ENCODE peak calls at places on chromosomes 1 and 21, in seven cellular contexts. U is CD8-positive, alpha-beta T cell; I is endodermal cell; E is coronary artery; C is AG09319; G is fibroblast of mammary gland; R is RWPE1. X is an unnamed sample.

GRCh38 chr1:169105087-169105433 is 1.4 kb upstream of the ATP1B1 start:
- DNase-seq in C (no peak), U (no peak), I (no peak), R (no peak), G (no peak), E (no peak), X (no peak)

GRCh38 chr21:41766883-41767605 is at the start of gene RIPK4:
- DNase-seq in E (no peak), I (peak; percentile 97), G (no peak), U (peak; percentile 35), R (peak; percentile 90), C (no peak), X (peak; percentile 16)

GRCh38 chr1:29633271-29633615 is 396.9 kb downstream of the PTPRU start:
- DNase-seq in U (no peak), G (no peak), R (no peak), I (peak; percentile 26), C (no peak), E (peak; percentile 58), X (no peak)

GRCh38 chr1:49187054-49187453 is 410.4 kb upstream of the BEND5 start:
- DNase-seq in E (no peak), I (no peak), G (no peak), R (no peak), U (no peak), C (no peak), X (no peak)

GRCh38 chr1:37001697-37002096 is 32.6 kb downstream of the GRIK3 start:
- DNase-seq in R (no peak), E (no peak), U (no peak), G (no peak), C (no peak), I (peak; percentile 64), X (no peak)

GRCh38 chr1:209456878-209457277 is 126.6 kb upstream of the CAMK1G start:
- DNase-seq in U (no peak), G (peak; percentile 22), R (no peak), C (no peak), E (no peak), I (no peak), X (no peak)

GRCh38 chr21:32413697-32414578 is 1.4 kb downstream of the EVA1C start:
- DNase-seq in R (no peak), I (no peak), G (peak; percentile 55), C (no peak), U (no peak), E (no peak), X (no peak)

GRCh38 chr1:91513160-91513559 is 12.5 kb downstream of the CDC7 start:
- DNase-seq in U (no peak), R (no peak), I (no peak), E (no peak), G (peak; percentile 58), C (no peak), X (peak; percentile 18)

GRCh38 chr1:209607102-209607794 is 23.7 kb downstream of the CAMK1G start:
- DNase-seq in C (no peak), E (no peak), R (peak; percentile 70), G (peak; percentile 43), I (no peak), U (no peak), X (peak; percentile 53)

GRCh38 chr1:115507256-115507589 is 134.5 kb upstream of the VANGL1 start:
- DNase-seq in R (peak; percentile 30), G (peak; percentile 69), U (no peak), E (no peak), C (peak; percentile 23), I (peak; percentile 78), X (peak; percentile 35)

GRCh38 chr1:158329807-158330206 is 1.5 kb downstream of the CD1B start:
- DNase-seq in E (no peak), C (no peak), R (no peak), I (peak; percentile 47), G (no peak), U (no peak), X (no peak)

GRCh38 chr1:22826630-22827580 is 116.3 kb downstream of the EPHB2 start:
- DNase-seq in U (no peak), R (peak; percentile 78), G (peak; percentile 20), E (no peak), C (no peak), I (peak; percentile 71), X (no peak)

GRCh38 chr1:94095112-94095637 is 25.8 kb downstream of the ABCA4 start:
- DNase-seq in C (peak; percentile 69), U (no peak), G (peak; percentile 89), R (no peak), I (peak; percentile 65), E (peak; percentile 88), X (peak; percentile 21)

GRCh38 chr1:59596956-59597355 is 217.8 kb upstream of the HOOK1 start:
- DNase-seq in R (peak; percentile 50), I (no peak), C (no peak), G (no peak), U (no peak), E (no peak), X (no peak)

GRCh38 chr21:44709426-44710293 is 1.7 kb downstream of the TSPEAR start:
- DNase-seq in R (peak; percentile 72), G (no peak), U (no peak), I (peak; percentile 56), C (no peak), E (peak; percentile 52), X (no peak)

GRCh38 chr1:21574464-21575151 is 65.4 kb downstream of the ALPL start:
- DNase-seq in R (no peak), G (peak; percentile 77), I (peak; percentile 92), C (no peak), E (no peak), U (no peak), X (no peak)

GRCh38 chr1:110533230-110533629 is 14.3 kb upstream of the KCNA10 start:
- DNase-seq in I (no peak), E (no peak), G (no peak), R (no peak), U (no peak), C (no peak), X (no peak)

GRCh38 chr1:156490401-156491032 is 10.1 kb downstream of the MEF2D start:
- DNase-seq in U (no peak), E (no peak), G (peak; percentile 52), R (peak; percentile 54), C (no peak), I (peak; percentile 78), X (no peak)

DNA sequence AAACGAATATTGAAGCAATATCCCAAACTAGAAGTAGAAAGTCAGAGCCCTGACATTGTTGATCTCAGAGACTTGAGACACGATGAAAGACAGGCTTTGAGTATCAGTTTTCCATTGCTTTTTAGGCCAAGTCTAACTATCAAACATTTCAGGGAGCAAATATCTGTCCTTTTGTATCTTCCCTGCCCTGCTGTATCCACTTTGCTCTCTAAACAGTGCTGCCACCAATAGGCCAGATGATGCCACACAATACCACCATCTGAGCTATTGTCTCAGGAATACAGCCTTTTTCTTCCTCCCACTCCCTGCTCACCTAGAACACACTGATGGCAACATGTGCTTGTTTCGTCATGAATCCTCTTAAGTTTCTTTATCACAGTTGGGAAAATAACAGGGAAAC is 62.6 kb upstream of the SPAG17 start:
- DNase-seq in I (peak; percentile 61), E (no peak), R (peak; percentile 18), U (no peak), C (no peak), G (peak; percentile 23), X (peak; percentile 9)
- TF ChIP-seq CTCF in I (peak; percentile 73), E (no peak), R (no peak), U (no peak), C (peak; percentile 46), G (peak; percentile 57), X (peak; percentile 63)

DNA sequence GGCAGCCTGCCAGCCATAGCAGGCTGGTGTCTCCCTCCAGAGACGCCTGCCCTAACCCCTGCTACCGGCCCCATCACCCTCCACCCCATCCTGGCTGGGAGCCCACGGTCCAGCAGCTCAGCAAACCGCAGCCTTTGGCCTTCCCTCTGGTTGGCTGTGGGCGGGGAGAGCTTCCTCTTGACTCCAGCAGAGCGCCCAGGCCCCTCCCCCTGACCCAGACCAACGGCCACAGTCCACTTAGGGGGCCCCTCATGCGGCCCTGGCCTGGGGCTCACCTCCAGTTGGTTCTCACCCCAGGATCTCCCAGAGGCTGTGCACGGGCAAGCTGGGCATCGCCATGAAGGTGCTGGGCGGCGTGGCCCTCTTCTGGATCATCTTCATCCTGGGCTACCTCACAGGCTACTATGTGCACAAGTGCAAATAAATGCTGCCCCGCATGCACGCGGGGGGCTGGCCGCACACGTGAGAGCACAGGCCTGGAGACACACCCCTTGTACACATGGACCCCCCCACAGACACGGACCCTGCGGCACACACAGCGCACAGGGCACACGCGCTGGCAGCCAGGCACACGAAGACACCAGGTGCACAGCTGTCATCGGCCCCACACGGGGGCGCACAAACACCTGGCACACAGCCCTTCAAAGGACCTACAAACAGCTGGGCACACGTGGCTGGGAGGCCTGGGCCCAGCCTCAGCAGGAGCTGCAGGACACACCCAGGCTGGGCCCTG is 3.1 kb downstream of the SMIM1 start:
- DNase-seq in E (no peak), U (peak; percentile 44), G (peak; percentile 55), C (peak; percentile 10), I (peak; percentile 85), R (peak; percentile 51), X (no peak)
- TF ChIP-seq CTCF in E (no peak), U (peak; percentile 50), G (no peak), C (no peak), I (peak; percentile 74), R (peak; percentile 50), X (peak; percentile 49)

DNA sequence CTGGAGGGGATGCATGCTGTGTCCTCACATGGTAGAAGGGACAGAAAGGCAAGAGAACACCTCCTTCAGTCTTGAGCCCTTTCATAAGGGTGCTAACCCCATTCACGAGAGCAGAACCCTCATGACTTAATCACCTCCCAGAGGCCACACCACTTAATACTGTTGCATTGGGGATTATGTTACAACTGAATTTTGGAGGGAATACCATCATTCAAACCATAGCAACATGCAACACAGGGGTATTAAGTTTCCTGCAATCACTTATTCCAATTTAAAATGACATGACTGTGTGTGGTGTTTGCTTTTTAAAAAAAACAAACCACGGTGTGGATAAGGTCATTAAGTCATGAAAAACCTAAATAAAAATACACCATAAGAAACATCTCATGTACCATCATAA is 3.1 kb upstream of the LIN9 start:
- DNase-seq in C (no peak), G (no peak), I (no peak), U (no peak), E (no peak), R (no peak), X (no peak)
- TF ChIP-seq CTCF in C (no peak), G (no peak), I (no peak), U (no peak), E (no peak), R (no peak), X (no peak)

DNA sequence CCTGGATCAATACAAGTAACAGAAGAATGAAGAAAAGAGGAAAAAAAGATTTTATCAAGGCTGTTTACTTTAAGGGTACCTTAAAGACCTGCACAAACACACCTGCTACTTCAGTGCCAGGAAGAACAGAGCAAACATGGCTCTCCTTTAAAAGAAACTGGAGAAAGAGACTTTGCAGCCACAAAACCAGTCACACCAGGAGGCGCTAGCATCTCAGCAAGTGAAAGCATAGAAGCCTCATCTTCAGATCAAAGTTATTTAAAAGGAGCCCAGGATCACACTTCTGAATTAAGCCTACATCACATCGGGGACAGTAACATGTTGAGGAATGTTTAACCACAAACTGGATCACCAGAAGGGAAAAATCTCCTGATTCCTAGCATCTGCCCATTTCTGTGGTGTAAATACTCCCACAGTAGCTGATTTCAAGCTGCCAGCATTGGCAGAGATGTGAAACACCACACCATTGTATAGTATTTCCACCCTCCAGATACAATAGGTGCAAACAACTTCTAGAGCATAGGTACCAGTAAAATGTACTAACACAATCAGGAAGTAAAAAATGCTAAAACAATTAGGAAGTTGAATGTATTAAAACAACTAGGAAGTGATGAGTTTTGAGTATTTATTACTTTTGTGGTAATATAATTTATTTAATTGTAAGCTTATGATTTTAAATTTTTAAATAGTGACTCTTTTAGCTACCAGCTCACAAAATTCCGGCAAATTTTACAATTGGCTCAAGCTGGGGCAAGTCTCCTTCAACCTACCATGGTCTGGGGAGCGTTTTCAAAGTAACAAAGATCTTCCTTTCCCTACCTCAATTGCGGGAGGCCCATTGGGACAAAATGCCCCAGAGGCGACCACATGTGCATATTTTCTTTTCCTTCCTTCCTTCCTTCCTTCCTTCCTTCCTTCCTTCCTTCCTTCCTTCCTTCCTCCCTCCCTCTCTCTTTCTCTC is 105.3 kb upstream of the CLDN14 start:
- DNase-seq in I (no peak), G (no peak), C (no peak), R (no peak), E (no peak), U (no peak), X (no peak)
- TF ChIP-seq CTCF in I (peak; percentile 40), G (no peak), C (no peak), R (no peak), E (no peak), U (peak; percentile 36), X (peak; percentile 37)